ENCODE peak calls at places on chromosome 18, in seven cellular contexts. K is HepG2, G is SK-N-SH, F is H1, U is K562, D is HCT116, Q is GM12878. O is an unnamed sample.

GRCh38 chr18:13608791-13609552 is 117.4 kb downstream of the FAM210A start:
- DNase-seq in K (no peak), G (no peak), F (no peak), U (no peak), D (no peak), Q (no peak), O (no peak)

GRCh38 chr18:26771524-26771923 is 94.0 kb downstream of the AQP4 start:
- DNase-seq in K (peak), G (no peak), F (no peak), U (no peak), D (no peak), Q (no peak), O (peak)

GRCh38 chr18:42274488-42275137 is 319.6 kb downstream of the PIK3C3 start:
- DNase-seq in K (peak), G (peak), F (no peak), U (no peak), D (no peak), Q (no peak), O (no peak)

GRCh38 chr18:32093106-32093511 is 1.4 kb downstream of the RNF138 start:
- DNase-seq in K (peak), G (no peak), F (peak), U (no peak), D (no peak), Q (no peak), O (no peak)

GRCh38 chr18:11872479-11873136 is 21.4 kb downstream of the CHMP1B start:
- DNase-seq in K (peak), G (no peak), F (no peak), U (peak), D (peak), Q (no peak), O (no peak)

GRCh38 chr18:11729556-11729955 is 40.5 kb downstream of the GNAL start:
- DNase-seq in K (no peak), G (no peak), F (no peak), U (no peak), D (no peak), Q (no peak), O (no peak)

GRCh38 chr18:50286391-50287027 is 983 bp downstream of the CXXC1 start:
- DNase-seq in K (no peak), G (peak), F (peak), U (peak), D (peak), Q (no peak), O (no peak)

GRCh38 chr18:51278045-51278649 is 80.7 kb upstream of the MEX3C start:
- DNase-seq in K (peak), G (peak), F (peak), U (peak), D (peak), Q (no peak), O (peak)

GRCh38 chr18:48949606-48950535 is 894 bp downstream of the SMAD7 start:
- DNase-seq in K (no peak), G (peak), F (peak), U (peak), D (no peak), Q (no peak), O (no peak)

GRCh38 chr18:23798824-23799223 is 109.6 kb downstream of the LAMA3 start:
- DNase-seq in K (no peak), G (no peak), F (no peak), U (no peak), D (no peak), Q (no peak), O (no peak)

GRCh38 chr18:65751145-65752085 is 603 bp downstream of the CDH7 start:
- DNase-seq in K (no peak), G (no peak), F (no peak), U (no peak), D (no peak), Q (no peak), O (no peak)

GRCh38 chr18:31619291-31619690 is 27.6 kb downstream of the TTR start:
- DNase-seq in K (no peak), G (no peak), F (no peak), U (no peak), D (no peak), Q (no peak), O (no peak)

GRCh38 chr18:27004056-27004829 is 138.7 kb upstream of the AQP4 start:
- DNase-seq in K (no peak), G (peak), F (no peak), U (no peak), D (peak), Q (no peak), O (no peak)

GRCh38 chr18:70330887-70331286 is 42.0 kb downstream of the SOCS6 start:
- DNase-seq in K (no peak), G (no peak), F (no peak), U (no peak), D (no peak), Q (no peak), O (no peak)

GRCh38 chr18:29753379-29753778 is 1289.2 kb downstream of the DSC3 start:
- DNase-seq in K (no peak), G (no peak), F (no peak), U (no peak), D (no peak), Q (no peak), O (no peak)

GRCh38 chr18:36769172-36769571 is 59.6 kb downstream of the TPGS2 start:
- DNase-seq in K (no peak), G (no peak), F (no peak), U (no peak), D (no peak), Q (no peak), O (no peak)

GRCh38 chr18:63823516-63824219 is 48.5 kb downstream of the SERPINB7 start:
- DNase-seq in K (peak), G (peak), F (peak), U (peak), D (peak), Q (no peak), O (no peak)

GRCh38 chr18:70907673-70908072 is 618.8 kb downstream of the SOCS6 start:
- DNase-seq in K (no peak), G (no peak), F (no peak), U (no peak), D (no peak), Q (no peak), O (no peak)

GRCh38 chr18:67599277-67599676 is 82.8 kb upstream of the DSEL start:
- DNase-seq in K (no peak), G (peak), F (no peak), U (no peak), D (no peak), Q (no peak), O (no peak)

DNA sequence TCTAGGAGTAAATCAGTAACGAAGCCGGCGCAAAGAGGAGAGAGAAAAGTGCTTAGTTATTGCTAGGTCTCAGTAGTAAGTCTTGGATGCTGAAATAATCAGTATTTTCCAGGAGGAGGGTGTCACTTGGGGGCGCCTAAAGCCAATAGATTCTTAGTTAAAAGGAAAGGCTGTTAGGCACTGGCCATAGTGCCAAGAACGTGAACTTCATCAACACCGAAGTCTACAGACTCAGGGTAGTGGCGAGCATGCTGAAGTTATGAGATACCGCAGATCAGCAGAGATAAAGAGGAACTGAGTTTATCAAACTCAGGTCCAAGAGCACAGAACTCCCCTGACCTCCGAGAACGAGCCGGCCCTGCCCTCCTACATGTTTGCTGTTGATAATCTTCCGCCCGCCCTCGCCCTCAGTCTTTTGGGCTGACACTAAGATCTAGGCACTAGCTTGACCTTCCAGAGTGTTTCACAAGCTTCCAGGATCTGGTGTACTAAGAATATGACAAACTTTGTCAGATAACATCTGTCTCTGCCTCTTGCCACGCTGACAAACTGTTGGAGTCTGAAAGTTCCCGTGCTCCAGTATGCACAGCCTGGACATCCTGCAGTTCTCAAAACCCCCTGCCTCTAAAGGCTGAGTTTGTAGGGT is 49.2 kb downstream of the CYB5A start:
- DNase-seq in K (peak), G (no peak), F (no peak), U (peak), D (no peak), Q (no peak), O (no peak)
- TF ChIP-seq CTCF in K (peak), G (no peak), F (peak), U (no peak), D (no peak), Q (peak), O (no peak)

DNA sequence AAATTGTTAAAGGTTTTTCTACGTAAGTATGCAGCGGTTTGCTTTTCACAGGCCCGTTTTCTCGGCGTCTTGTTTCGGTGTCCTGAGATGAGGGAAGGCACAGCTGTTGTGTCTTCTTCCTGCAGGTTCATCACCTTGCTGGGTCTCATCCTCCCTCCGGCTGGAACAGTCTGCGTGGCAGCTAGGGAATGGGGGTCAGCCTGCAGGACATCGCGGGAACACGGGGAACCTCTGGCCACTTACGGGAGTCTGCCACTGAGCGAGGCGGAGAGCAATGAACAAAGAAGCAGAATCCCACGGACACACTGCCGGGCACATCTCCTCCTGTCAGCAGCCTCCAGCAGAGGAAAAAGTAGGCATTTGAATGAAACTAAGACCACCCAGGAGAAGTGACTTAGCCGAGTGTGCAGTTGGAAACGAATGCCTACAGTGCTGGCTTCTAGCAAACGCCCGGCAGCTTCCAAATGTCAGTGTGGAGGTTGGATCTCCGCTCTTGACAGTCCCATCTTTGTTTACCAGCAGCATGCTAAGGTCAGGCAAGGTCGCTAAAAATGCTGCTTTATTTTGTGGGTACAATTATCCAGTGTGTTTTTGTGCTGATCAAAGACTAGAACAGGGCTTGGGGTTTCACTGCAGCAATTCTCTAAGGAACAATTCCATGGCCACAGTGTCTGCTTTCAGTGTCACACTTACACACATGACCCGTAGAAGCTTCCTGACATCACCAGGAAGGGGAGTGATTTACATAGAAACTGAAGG is 109.8 kb upstream of the SEC11C start:
- DNase-seq in K (no peak), G (no peak), F (peak), U (no peak), D (no peak), Q (no peak), O (no peak)
- TF ChIP-seq SIN3A in K (no peak), G (no peak), F (no peak), U (no peak), D (no peak), Q (no peak), O (no peak)

GRCh38 chr18:3595282-3596273 is 145.6 kb downstream of the TGIF1 start:
- DNase-seq in K (peak), G (no peak), F (no peak), U (peak), D (no peak), Q (peak), O (peak)

GRCh38 chr18:3594760-3595241 is 144.8 kb downstream of the TGIF1 start:
- DNase-seq in K (peak), G (no peak), F (no peak), U (no peak), D (no peak), Q (no peak), O (no peak)

GRCh38 chr18:3597159-3597977 is 147.4 kb downstream of the TGIF1 start:
- DNase-seq in K (no peak), G (no peak), F (no peak), U (no peak), D (no peak), Q (no peak), O (no peak)

GRCh38 chr18:3593904-3594759 is 144.2 kb downstream of the TGIF1 start:
- DNase-seq in K (peak), G (peak), F (peak), U (peak), D (peak), Q (peak), O (peak)

GRCh38 chr18:3596324-3597158 is 146.6 kb downstream of the TGIF1 start:
- DNase-seq in K (peak), G (peak), F (no peak), U (peak), D (no peak), Q (no peak), O (no peak)
- TF ChIP-seq CTCF in K (peak), G (peak), F (no peak), U (peak), D (peak), Q (peak), O (peak)

GRCh38 chr18:76349067-76349715 is 145.9 kb downstream of the ZNF516 start:
- DNase-seq in K (peak), G (peak), F (peak), U (peak), D (peak), Q (no peak), O (peak)
- TF ChIP-seq SIN3A in K (no peak), G (no peak), F (no peak), U (no peak), D (no peak), Q (no peak), O (no peak)

GRCh38 chr18:22408059-22408458 is 9.7 kb downstream of the CTAGE1 start:
- DNase-seq in K (no peak), G (no peak), F (no peak), U (peak), D (no peak), Q (no peak), O (no peak)
- TF ChIP-seq CTCF in K (no peak), G (peak), F (peak), U (no peak), D (peak), Q (no peak), O (no peak)

GRCh38 chr18:80126797-80127196 is 17.7 kb downstream of the ADNP2 start:
- DNase-seq in K (no peak), G (no peak), F (no peak), U (no peak), D (no peak), Q (no peak), O (no peak)

GRCh38 chr18:80119111-80119510 is 10.0 kb downstream of the ADNP2 start:
- DNase-seq in K (no peak), G (no peak), F (no peak), U (no peak), D (no peak), Q (no peak), O (no peak)

GRCh38 chr18:80115035-80115434 is 6.0 kb downstream of the ADNP2 start:
- DNase-seq in K (no peak), G (no peak), F (no peak), U (no peak), D (no peak), Q (no peak), O (no peak)

GRCh38 chr18:80124131-80124530 is 15.1 kb downstream of the ADNP2 start:
- DNase-seq in K (no peak), G (no peak), F (no peak), U (no peak), D (no peak), Q (no peak), O (no peak)

DNA sequence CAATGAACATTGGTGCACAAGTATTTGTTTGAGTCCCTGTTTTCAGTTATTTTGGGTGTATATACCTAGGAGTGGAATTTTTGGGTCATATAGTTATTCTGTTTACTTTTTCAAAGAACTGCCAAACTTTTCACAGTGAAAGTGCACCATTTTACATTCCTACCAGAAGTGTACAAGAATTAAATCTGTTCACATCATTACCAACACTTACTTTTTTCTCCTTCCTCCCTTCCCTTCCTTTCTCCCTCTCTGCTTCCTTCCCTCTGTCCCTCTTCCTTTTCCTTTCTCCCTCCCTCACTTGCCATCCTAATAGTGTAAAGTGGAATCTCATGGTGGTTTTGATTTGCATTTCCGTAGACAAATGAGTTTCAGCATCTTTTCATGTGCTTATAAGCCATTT is 11.9 kb downstream of the ADNP2 start:
- DNase-seq in K (no peak), G (no peak), F (no peak), U (no peak), D (no peak), Q (no peak), O (no peak)
- TF ChIP-seq SIN3A in K (no peak), G (no peak), F (no peak), U (no peak), D (no peak), Q (no peak), O (no peak)

GRCh38 chr18:52582516-52582915 is 242.5 kb downstream of the DCC start:
- DNase-seq in K (no peak), G (no peak), F (no peak), U (no peak), D (no peak), Q (no peak), O (no peak)
- TF ChIP-seq CTCF in K (no peak), G (no peak), F (no peak), U (no peak), D (no peak), Q (no peak), O (no peak)

DNA sequence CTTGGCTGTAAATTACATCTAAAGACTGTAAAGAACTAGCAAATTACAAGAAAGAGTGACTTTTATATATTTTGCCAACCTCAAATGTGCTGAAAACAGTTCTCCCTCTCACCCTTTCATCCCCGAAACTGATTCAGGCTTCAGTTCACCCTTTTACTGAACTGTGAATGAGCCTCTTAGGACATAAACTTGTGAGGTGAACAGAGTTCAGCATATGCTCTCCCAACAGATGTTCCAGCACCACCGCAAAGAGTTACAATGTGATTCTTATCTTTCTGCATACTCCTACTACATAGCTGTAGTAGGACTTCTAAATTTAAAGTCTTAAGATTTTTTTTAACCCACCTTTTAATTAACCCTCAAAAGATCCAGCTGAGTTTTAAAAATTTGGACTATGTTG is 1.2 kb upstream of the ZCCHC2 start:
- DNase-seq in K (peak), G (no peak), F (no peak), U (no peak), D (no peak), Q (no peak), O (no peak)
- TF ChIP-seq SIN3A in K (no peak), G (no peak), F (no peak), U (no peak), D (no peak), Q (no peak), O (no peak)